ENCODE peak calls at places on chromosomes 5 and 9, in ten cellular contexts. One of them, this sample, is unnamed. For H3K9me2, the result is how much of the 10 kb centered on the place peaks cover.

GRCh38 chr9:118643118-118643517 is 726.1 kb downstream of the BRINP1 start:
- DNase-seq in PC-9: peak
- DNase-seq in PC-3: peak
- DNase-seq in OCI-LY7: no peak
- DNase-seq in GM23248: peak
- DNase-seq in SK-N-SH: no peak
- DNase-seq in hepatocyte: peak
- DNase-seq in GM23338: peak
- DNase-seq in MM.1S: no peak
- DNase-seq in HCT116: no peak
- DNase-seq in this sample: no peak

GRCh38 chr9:121889990-121890563 is 203.0 kb downstream of the TTLL11 start:
- DNase-seq in PC-9: no peak
- DNase-seq in PC-3: peak
- DNase-seq in OCI-LY7: no peak
- DNase-seq in GM23248: peak
- DNase-seq in SK-N-SH: no peak
- DNase-seq in hepatocyte: no peak
- DNase-seq in GM23338: no peak
- DNase-seq in MM.1S: no peak
- DNase-seq in HCT116: no peak
- DNase-seq in this sample: no peak

GRCh38 chr5:107806271-107806670 is 135.5 kb upstream of the EFNA5 start:
- DNase-seq in PC-9: no peak
- DNase-seq in PC-3: no peak
- DNase-seq in OCI-LY7: no peak
- DNase-seq in GM23248: no peak
- DNase-seq in SK-N-SH: no peak
- DNase-seq in hepatocyte: no peak
- DNase-seq in GM23338: no peak
- DNase-seq in MM.1S: no peak
- DNase-seq in HCT116: no peak
- DNase-seq in this sample: no peak

GRCh38 chr5:122183098-122183794 is 53.9 kb downstream of the ZNF474 start:
- DNase-seq in PC-9: peak
- DNase-seq in PC-3: peak
- DNase-seq in OCI-LY7: no peak
- DNase-seq in GM23248: peak
- DNase-seq in SK-N-SH: no peak
- DNase-seq in hepatocyte: peak
- DNase-seq in GM23338: no peak
- DNase-seq in MM.1S: no peak
- DNase-seq in HCT116: no peak
- DNase-seq in this sample: no peak

GRCh38 chr9:137227057-137227852 is at the start of gene RNF224:
- DNase-seq in PC-9: peak
- DNase-seq in PC-3: peak
- DNase-seq in OCI-LY7: peak
- DNase-seq in GM23248: peak
- DNase-seq in SK-N-SH: peak
- DNase-seq in hepatocyte: peak
- DNase-seq in GM23338: peak
- DNase-seq in MM.1S: peak
- DNase-seq in HCT116: peak
- DNase-seq in this sample: peak

GRCh38 chr5:56941981-56942380 is 9.9 kb downstream of the MIER3 start:
- DNase-seq in PC-9: no peak
- DNase-seq in PC-3: no peak
- DNase-seq in OCI-LY7: no peak
- DNase-seq in GM23248: peak
- DNase-seq in SK-N-SH: peak
- DNase-seq in hepatocyte: no peak
- DNase-seq in GM23338: no peak
- DNase-seq in MM.1S: no peak
- DNase-seq in HCT116: no peak
- DNase-seq in this sample: no peak

GRCh38 chr5:160769264-160769663 is 82.7 kb downstream of the ATP10B start:
- DNase-seq in PC-9: no peak
- DNase-seq in PC-3: no peak
- DNase-seq in OCI-LY7: no peak
- DNase-seq in GM23248: no peak
- DNase-seq in SK-N-SH: no peak
- DNase-seq in hepatocyte: no peak
- DNase-seq in GM23338: no peak
- DNase-seq in MM.1S: no peak
- DNase-seq in HCT116: no peak
- DNase-seq in this sample: no peak

GRCh38 chr5:149561848-149562247 is 10.6 kb upstream of the CSNK1A1 start:
- DNase-seq in PC-9: peak
- DNase-seq in PC-3: peak
- DNase-seq in OCI-LY7: peak
- DNase-seq in GM23248: peak
- DNase-seq in SK-N-SH: peak
- DNase-seq in hepatocyte: peak
- DNase-seq in GM23338: peak
- DNase-seq in MM.1S: peak
- DNase-seq in HCT116: peak
- DNase-seq in this sample: no peak

GRCh38 chr5:33690736-33691135 is 201.1 kb downstream of the ADAMTS12 start:
- DNase-seq in PC-9: no peak
- DNase-seq in PC-3: peak
- DNase-seq in OCI-LY7: no peak
- DNase-seq in GM23248: peak
- DNase-seq in SK-N-SH: no peak
- DNase-seq in hepatocyte: no peak
- DNase-seq in GM23338: no peak
- DNase-seq in MM.1S: no peak
- DNase-seq in HCT116: no peak
- DNase-seq in this sample: no peak

GRCh38 chr5:39226100-39226451 is 6.7 kb upstream of the FYB1 start:
- DNase-seq in PC-9: no peak
- DNase-seq in PC-3: no peak
- DNase-seq in OCI-LY7: no peak
- DNase-seq in GM23248: no peak
- DNase-seq in SK-N-SH: no peak
- DNase-seq in hepatocyte: no peak
- DNase-seq in GM23338: no peak
- DNase-seq in MM.1S: no peak
- DNase-seq in HCT116: no peak
- DNase-seq in this sample: no peak
- H3K9me2 ChIP-seq in PC-9: under half
- H3K9me2 ChIP-seq in PC-3: under half
- H3K9me2 ChIP-seq in OCI-LY7: under half
- H3K9me2 ChIP-seq in GM23248: under half
- H3K9me2 ChIP-seq in SK-N-SH: under half
- H3K9me2 ChIP-seq in hepatocyte: under half
- H3K9me2 ChIP-seq in GM23338: under half
- H3K9me2 ChIP-seq in MM.1S: under half
- H3K9me2 ChIP-seq in HCT116: under half
- H3K9me2 ChIP-seq in this sample: under half

GRCh38 chr5:91486638-91487037 is 103.5 kb upstream of the ARRDC3 start:
- DNase-seq in PC-9: no peak
- DNase-seq in PC-3: peak
- DNase-seq in OCI-LY7: no peak
- DNase-seq in GM23248: peak
- DNase-seq in SK-N-SH: no peak
- DNase-seq in hepatocyte: no peak
- DNase-seq in GM23338: no peak
- DNase-seq in MM.1S: no peak
- DNase-seq in HCT116: no peak
- DNase-seq in this sample: no peak
- H3K4me2 ChIP-seq in PC-9: no peak
- H3K4me2 ChIP-seq in PC-3: peak
- H3K4me2 ChIP-seq in OCI-LY7: no peak
- H3K4me2 ChIP-seq in GM23248: no peak
- H3K4me2 ChIP-seq in SK-N-SH: no peak
- H3K4me2 ChIP-seq in hepatocyte: no peak
- H3K4me2 ChIP-seq in GM23338: no peak
- H3K4me2 ChIP-seq in MM.1S: no peak
- H3K4me2 ChIP-seq in HCT116: no peak
- H3K4me2 ChIP-seq in this sample: no peak

GRCh38 chr5:173630724-173631365 is 14.4 kb upstream of the BOD1 start:
- DNase-seq in PC-9: no peak
- DNase-seq in PC-3: no peak
- DNase-seq in OCI-LY7: no peak
- DNase-seq in GM23248: no peak
- DNase-seq in SK-N-SH: peak
- DNase-seq in hepatocyte: no peak
- DNase-seq in GM23338: no peak
- DNase-seq in MM.1S: no peak
- DNase-seq in HCT116: no peak
- DNase-seq in this sample: no peak
- H3K9me2 ChIP-seq in PC-9: under half
- H3K9me2 ChIP-seq in PC-3: under half
- H3K9me2 ChIP-seq in OCI-LY7: under half
- H3K9me2 ChIP-seq in GM23248: under half
- H3K9me2 ChIP-seq in SK-N-SH: under half
- H3K9me2 ChIP-seq in hepatocyte: under half
- H3K9me2 ChIP-seq in GM23338: under half
- H3K9me2 ChIP-seq in MM.1S: under half
- H3K9me2 ChIP-seq in HCT116: under half
- H3K9me2 ChIP-seq in this sample: under half

DNA sequence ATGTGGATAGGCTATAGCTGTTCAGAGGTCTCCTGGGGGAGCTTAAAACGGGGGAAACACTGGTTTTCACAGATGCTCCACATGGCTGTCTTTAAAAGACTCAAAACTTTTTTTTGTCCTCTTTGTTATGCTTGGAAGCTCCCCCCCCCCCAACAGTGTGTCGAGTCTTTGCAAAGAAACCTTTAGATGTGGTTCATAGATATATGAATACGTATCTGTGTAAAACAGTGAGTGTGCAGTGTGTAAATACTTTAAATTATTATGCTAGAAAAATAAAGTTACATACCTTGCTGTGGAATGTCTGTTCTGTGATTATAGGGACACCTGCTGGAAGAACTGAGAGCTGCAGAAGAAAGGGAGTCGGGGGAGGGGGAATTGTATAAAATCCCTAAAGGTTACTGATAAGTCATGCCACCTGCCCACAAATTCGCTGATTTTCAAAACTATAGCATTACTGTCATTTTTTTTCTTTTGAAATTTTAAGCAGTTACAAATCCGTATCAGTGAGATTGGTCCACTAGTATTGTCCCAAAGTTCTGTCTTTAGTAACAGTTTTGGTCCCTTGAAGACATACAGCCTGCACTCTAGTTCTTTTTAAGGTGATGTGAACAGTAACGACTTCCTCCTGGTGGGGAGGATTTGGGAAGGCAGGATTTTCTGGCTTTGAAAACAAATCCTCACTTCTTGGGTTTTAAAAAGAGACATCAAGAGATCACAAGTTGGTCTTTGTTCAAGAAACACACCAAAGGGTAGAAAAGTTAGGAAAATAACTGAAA is 22.9 kb downstream of the RGMB start:
- DNase-seq in PC-9: peak
- DNase-seq in PC-3: peak
- DNase-seq in OCI-LY7: peak
- DNase-seq in GM23248: peak
- DNase-seq in SK-N-SH: peak
- DNase-seq in hepatocyte: peak
- DNase-seq in GM23338: peak
- DNase-seq in MM.1S: peak
- DNase-seq in HCT116: no peak
- DNase-seq in this sample: peak
- H3K4me2 ChIP-seq in PC-9: no peak
- H3K4me2 ChIP-seq in PC-3: peak
- H3K4me2 ChIP-seq in OCI-LY7: no peak
- H3K4me2 ChIP-seq in GM23248: no peak
- H3K4me2 ChIP-seq in SK-N-SH: no peak
- H3K4me2 ChIP-seq in hepatocyte: peak
- H3K4me2 ChIP-seq in GM23338: peak
- H3K4me2 ChIP-seq in MM.1S: no peak
- H3K4me2 ChIP-seq in HCT116: no peak
- H3K4me2 ChIP-seq in this sample: no peak

GRCh38 chr5:112371054-112371453 is 48.0 kb downstream of the EPB41L4A start:
- DNase-seq in PC-9: no peak
- DNase-seq in PC-3: no peak
- DNase-seq in OCI-LY7: no peak
- DNase-seq in GM23248: no peak
- DNase-seq in SK-N-SH: no peak
- DNase-seq in hepatocyte: no peak
- DNase-seq in GM23338: no peak
- DNase-seq in MM.1S: no peak
- DNase-seq in HCT116: no peak
- DNase-seq in this sample: no peak
- H3K9me2 ChIP-seq in PC-9: under half
- H3K9me2 ChIP-seq in PC-3: under half
- H3K9me2 ChIP-seq in OCI-LY7: under half
- H3K9me2 ChIP-seq in GM23248: under half
- H3K9me2 ChIP-seq in SK-N-SH: under half
- H3K9me2 ChIP-seq in hepatocyte: under half
- H3K9me2 ChIP-seq in GM23338: under half
- H3K9me2 ChIP-seq in MM.1S: under half
- H3K9me2 ChIP-seq in HCT116: under half
- H3K9me2 ChIP-seq in this sample: under half

DNA sequence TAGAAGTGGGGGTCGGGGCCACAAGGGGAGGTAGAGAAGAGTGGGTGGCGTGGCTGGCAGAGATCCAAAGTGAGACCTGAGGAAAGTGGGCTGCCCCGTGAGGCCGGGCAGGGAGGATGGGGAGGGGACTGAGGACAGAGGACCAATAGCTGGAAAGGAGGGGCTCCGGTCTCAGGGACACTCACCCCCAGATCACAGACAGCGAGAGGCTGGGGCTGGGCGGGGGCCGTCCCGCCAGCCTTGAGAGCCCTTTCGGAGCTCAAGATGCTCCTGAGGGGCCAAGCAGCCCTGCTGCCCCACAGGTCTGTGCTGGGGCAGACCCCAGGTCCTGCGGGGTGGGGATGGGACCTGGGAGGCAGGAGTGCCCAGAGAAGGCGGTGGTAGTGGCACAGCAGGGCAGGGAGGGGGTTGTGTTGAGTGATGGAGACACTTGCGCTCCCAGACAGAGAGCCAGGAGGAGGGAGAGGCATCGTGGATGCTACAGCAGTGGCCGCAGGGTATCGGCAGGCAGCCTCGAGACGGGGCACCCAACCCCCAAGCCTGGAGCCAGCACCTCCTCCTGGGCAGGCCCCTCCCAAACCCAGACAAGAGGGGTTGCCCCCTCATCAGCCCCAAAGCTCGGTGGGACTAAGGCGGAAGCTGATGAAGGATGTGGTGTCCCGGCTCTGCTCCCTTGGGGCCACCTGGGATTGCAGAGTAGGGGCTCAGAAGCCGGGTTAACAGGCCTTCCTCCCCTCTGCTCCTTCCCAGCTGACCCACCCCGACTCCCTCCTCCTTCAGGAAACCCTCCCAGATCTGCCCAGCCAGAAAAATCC is 3.3 kb downstream of the SARDH start:
- DNase-seq in PC-9: no peak
- DNase-seq in PC-3: no peak
- DNase-seq in OCI-LY7: no peak
- DNase-seq in GM23248: no peak
- DNase-seq in SK-N-SH: no peak
- DNase-seq in hepatocyte: no peak
- DNase-seq in GM23338: peak
- DNase-seq in MM.1S: no peak
- DNase-seq in HCT116: no peak
- DNase-seq in this sample: no peak
- H3K4me2 ChIP-seq in PC-9: no peak
- H3K4me2 ChIP-seq in PC-3: no peak
- H3K4me2 ChIP-seq in OCI-LY7: peak
- H3K4me2 ChIP-seq in GM23248: no peak
- H3K4me2 ChIP-seq in SK-N-SH: no peak
- H3K4me2 ChIP-seq in hepatocyte: no peak
- H3K4me2 ChIP-seq in GM23338: peak
- H3K4me2 ChIP-seq in MM.1S: no peak
- H3K4me2 ChIP-seq in HCT116: no peak
- H3K4me2 ChIP-seq in this sample: no peak

GRCh38 chr5:167743685-167744084 is 547.8 kb upstream of the WWC1 start:
- DNase-seq in PC-9: peak
- DNase-seq in PC-3: peak
- DNase-seq in OCI-LY7: no peak
- DNase-seq in GM23248: peak
- DNase-seq in SK-N-SH: no peak
- DNase-seq in hepatocyte: no peak
- DNase-seq in GM23338: no peak
- DNase-seq in MM.1S: no peak
- DNase-seq in HCT116: no peak
- DNase-seq in this sample: no peak
- H3K9me2 ChIP-seq in PC-9: under half
- H3K9me2 ChIP-seq in PC-3: under half
- H3K9me2 ChIP-seq in OCI-LY7: under half
- H3K9me2 ChIP-seq in GM23248: under half
- H3K9me2 ChIP-seq in SK-N-SH: under half
- H3K9me2 ChIP-seq in hepatocyte: under half
- H3K9me2 ChIP-seq in GM23338: under half
- H3K9me2 ChIP-seq in MM.1S: under half
- H3K9me2 ChIP-seq in HCT116: under half
- H3K9me2 ChIP-seq in this sample: under half

This sample was measured in Karpas-422.